ENCODE peak calls at places on chromosomes 16 and 17, in eight cellular contexts. H, S, C, F, Q, E, N and Y are unnamed samples.

GRCh38 chr16:53881371-53881770 is 177.4 kb downstream of the FTO start:
- DNase-seq in H (no peak), S (no peak), C (peak; percentile 7), F (peak; percentile 53), Q (peak; percentile 86), E (no peak), N (no peak), Y (no peak)

GRCh38 chr17:80498242-80498919 is 22.0 kb upstream of the NPTX1 start:
- DNase-seq in H (peak; percentile 75), S (peak; percentile 21), C (no peak), F (peak; percentile 93), Q (no peak), E (no peak), N (no peak), Y (no peak)

GRCh38 chr16:55502801-55503366 is 6.0 kb upstream of the LPCAT2 start:
- DNase-seq in H (peak; percentile 92), S (peak; percentile 96), C (no peak), F (peak; percentile 87), Q (no peak), E (peak; percentile 97), N (peak; percentile 78), Y (peak; percentile 79)

GRCh38 chr17:55756689-55757088 is 5.8 kb downstream of the PCTP start:
- DNase-seq in H (no peak), S (no peak), C (no peak), F (no peak), Q (no peak), E (no peak), N (no peak), Y (no peak)

GRCh38 chr17:70527364-70527888 is 358.1 kb downstream of the KCNJ2 start:
- DNase-seq in H (no peak), S (no peak), C (no peak), F (no peak), Q (no peak), E (no peak), N (no peak), Y (peak; percentile 38)

GRCh38 chr17:82229686-82230626 is 1.1 kb downstream of the SLC16A3 start:
- DNase-seq in H (peak; percentile 61), S (peak; percentile 42), C (no peak), F (peak; percentile 98), Q (no peak), E (no peak), N (peak; percentile 51), Y (no peak)

GRCh38 chr17:65181237-65182061 is 44.3 kb downstream of the RGS9 start:
- DNase-seq in H (no peak), S (no peak), C (no peak), F (no peak), Q (no peak), E (no peak), N (no peak), Y (no peak)

GRCh38 chr16:28520672-28521071 is 14.0 kb upstream of the IL27 start:
- DNase-seq in H (no peak), S (no peak), C (no peak), F (no peak), Q (no peak), E (no peak), N (no peak), Y (no peak)

GRCh38 chr17:50447870-50448573 is 20.7 kb downstream of the CHAD start:
- DNase-seq in H (no peak), S (peak; percentile 66), C (peak; percentile 26), F (no peak), Q (no peak), E (no peak), N (no peak), Y (peak; percentile 49)

GRCh38 chr16:12406840-12407690 is 396.6 kb downstream of the CPPED1 start:
- DNase-seq in H (no peak), S (no peak), C (no peak), F (no peak), Q (peak; percentile 23), E (no peak), N (no peak), Y (no peak)

GRCh38 chr17:16987830-16988601 is 16.1 kb upstream of the TNFRSF13B start:
- DNase-seq in H (peak; percentile 84), S (peak; percentile 59), C (peak; percentile 34), F (peak; percentile 96), Q (peak; percentile 38), E (peak; percentile 50), N (peak; percentile 37), Y (peak; percentile 63)

GRCh38 chr17:47978324-47978723 is 7.4 kb downstream of the CDK5RAP3 start:
- DNase-seq in H (peak; percentile 69), S (no peak), C (peak; percentile 76), F (peak; percentile 96), Q (no peak), E (peak; percentile 23), N (peak; percentile 85), Y (no peak)

DNA sequence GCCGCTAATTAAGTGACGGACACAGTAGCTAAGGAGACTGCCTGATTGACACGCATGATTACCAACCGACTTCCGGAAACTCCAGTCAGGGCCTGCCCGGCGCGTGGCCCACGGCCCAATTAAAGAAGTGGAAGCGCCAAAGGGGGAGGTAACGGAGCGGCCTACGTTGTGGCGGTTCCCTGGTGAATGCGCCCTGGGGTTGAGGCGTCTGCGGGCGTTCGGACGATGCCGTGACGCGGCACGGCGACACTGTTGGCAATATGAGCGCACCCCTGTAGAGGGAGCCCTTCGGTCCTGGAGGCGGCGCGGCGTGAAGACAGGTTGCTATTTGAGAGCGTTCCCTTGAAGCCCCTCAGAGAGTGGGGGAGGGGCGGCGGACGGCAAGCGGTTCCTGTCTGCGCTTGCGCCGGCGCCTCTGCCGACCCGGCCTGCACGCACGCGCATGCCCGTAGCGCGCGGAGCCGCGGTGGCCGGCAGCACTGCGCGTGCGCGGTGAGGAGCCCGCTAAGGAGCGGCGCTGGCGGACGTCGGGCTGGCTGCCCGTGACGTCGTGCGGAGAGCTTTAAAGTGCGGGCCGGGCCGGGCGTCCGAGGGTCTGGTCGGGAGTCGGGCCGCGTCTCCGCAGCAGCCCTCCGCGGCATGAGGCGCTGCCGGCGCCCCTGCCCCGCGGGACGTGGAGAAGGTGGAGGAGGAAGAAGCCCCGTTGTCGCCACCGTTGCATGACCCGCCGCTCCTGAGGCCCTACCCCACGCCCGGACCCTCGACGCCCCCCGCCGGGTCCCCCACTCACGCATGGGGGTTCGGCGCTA is at the start of gene ALKBH5:
- DNase-seq in H (peak; percentile 98), S (peak; percentile 99), C (peak; percentile 97), F (peak; percentile 100), Q (peak; percentile 98), E (peak; percentile 96), N (peak; percentile 99), Y (peak; percentile 97)
- H3K4me1 ChIP-seq in H (peaks cover 29% of the 10 kb centered on the region), S (peaks cover 37% of the 10 kb centered on the region), C (peaks cover 34% of the 10 kb centered on the region), F (peaks cover 58% of the 10 kb centered on the region), Q (peaks cover 23% of the 10 kb centered on the region), E (peaks cover 55% of the 10 kb centered on the region), N (peaks cover 52% of the 10 kb centered on the region), Y (peaks cover 20% of the 10 kb centered on the region)

DNA sequence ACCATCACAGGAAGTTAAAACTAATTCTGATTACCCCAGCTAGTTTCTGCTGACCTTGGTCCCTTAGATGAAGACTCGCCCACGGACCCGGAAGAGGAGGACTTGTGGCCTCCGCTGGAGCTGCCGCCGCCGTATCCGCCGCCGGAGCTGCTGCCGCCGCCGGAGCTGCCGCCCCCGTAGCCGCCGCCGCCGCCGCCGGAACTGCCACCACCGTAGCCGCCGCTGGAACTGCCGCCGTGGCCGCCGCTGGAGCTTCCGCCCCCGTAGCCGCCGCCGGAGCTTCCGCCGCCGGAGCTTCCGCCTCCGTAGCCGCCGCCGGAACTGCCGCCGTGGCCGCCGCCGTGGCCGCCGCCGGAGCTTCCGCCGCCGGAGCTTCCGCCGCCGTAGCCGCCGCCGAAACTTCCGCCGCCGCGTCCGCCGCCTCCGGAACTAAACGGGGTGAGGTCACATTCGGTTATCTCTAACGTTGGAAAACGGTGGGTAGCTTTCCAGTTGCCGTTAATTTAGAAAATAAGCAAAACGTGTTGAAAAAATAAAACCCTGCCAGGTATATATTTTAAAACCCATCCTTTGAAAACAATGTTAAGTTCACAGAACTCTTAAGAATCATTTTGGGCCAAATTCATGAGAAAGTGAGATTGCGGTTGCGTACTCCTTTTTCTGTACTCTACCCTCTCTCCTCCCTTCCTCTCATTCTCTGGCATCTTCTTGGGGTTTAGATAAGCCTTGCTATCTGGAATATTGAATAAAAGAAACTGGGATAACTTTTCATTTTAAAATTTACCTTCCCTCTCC is 3.5 kb downstream of the KRT10 start:
- DNase-seq in H (peak; percentile 92), S (peak; percentile 78), C (peak; percentile 89), F (peak; percentile 90), Q (no peak), E (peak; percentile 61), N (peak; percentile 87), Y (peak; percentile 83)
- TF ChIP-seq CTCF in H (no peak), S (no peak), C (no peak), F (no peak), Q (no peak), E (no peak), N (no peak), Y (no peak)

GRCh38 chr17:1386265-1386664 is 13.8 kb downstream of the YWHAE start:
- DNase-seq in H (no peak), S (no peak), C (no peak), F (no peak), Q (no peak), E (no peak), N (no peak), Y (no peak)

GRCh38 chr17:1390422-1391367 is 9.3 kb downstream of the YWHAE start:
- DNase-seq in H (no peak), S (no peak), C (no peak), F (peak; percentile 26), Q (no peak), E (no peak), N (peak; percentile 77), Y (no peak)

GRCh38 chr17:1391577-1391976 is 8.4 kb downstream of the YWHAE start:
- DNase-seq in H (peak; percentile 29), S (no peak), C (no peak), F (no peak), Q (no peak), E (no peak), N (no peak), Y (no peak)
- H3K4me1 ChIP-seq in H (peaks cover 76% of the 10 kb centered on the region), S (peaks cover 32% of the 10 kb centered on the region), C (peaks cover 27% of the 10 kb centered on the region), F (peaks cover 57% of the 10 kb centered on the region), Q (peaks cover 40% of the 10 kb centered on the region), E (peaks cover 95% of the 10 kb centered on the region), N (peaks cover 53% of the 10 kb centered on the region), Y (peaks cover 38% of the 10 kb centered on the region)

GRCh38 chr17:28318759-28319660 is at the start of gene TMEM97:
- DNase-seq in H (peak; percentile 98), S (peak; percentile 98), C (peak; percentile 99), F (peak; percentile 99), Q (peak; percentile 88), E (peak; percentile 93), N (peak; percentile 98), Y (peak; percentile 97)
- TF ChIP-seq CTCF in H (no peak), S (no peak), C (no peak), F (no peak), Q (peak; percentile 39), E (peak; percentile 10), N (peak; percentile 0), Y (no peak)

GRCh38 chr17:28982191-28982793 is 23.5 kb downstream of the SEZ6 start:
- DNase-seq in H (no peak), S (no peak), C (no peak), F (no peak), Q (no peak), E (peak; percentile 48), N (no peak), Y (peak; percentile 39)
- H3K4me1 ChIP-seq in H (no peaks in the 10 kb centered on the region), S (no peaks in the 10 kb centered on the region), C (no peaks in the 10 kb centered on the region), F (no peaks in the 10 kb centered on the region), Q (no peaks in the 10 kb centered on the region), E (peaks cover 15% of the 10 kb centered on the region), N (peaks cover 10% of the 10 kb centered on the region), Y (no peaks in the 10 kb centered on the region)